ENCODE peak calls at places on chromosomes 7 and 10, in six cellular contexts. R, A, D, Z, N and V are unnamed samples. For H3K79me2, the result is how much of the 10 kb centered on the place peaks cover.

GRCh38 chr7:80183900-80184685 is 49.5 kb downstream of the GNAI1 start:
- DNase-seq in R (no peak), A (no peak), D (no peak), Z (no peak), N (peak), V (no peak)

GRCh38 chr7:75951506-75951905 is 36.6 kb downstream of the POR start:
- DNase-seq in R (peak), A (no peak), D (no peak), Z (no peak), N (peak), V (no peak)

GRCh38 chr7:41816111-41816510 is 113.2 kb upstream of the INHBA start:
- DNase-seq in R (no peak), A (peak), D (no peak), Z (no peak), N (no peak), V (no peak)

GRCh38 chr10:49783645-49784044 is 21.5 kb upstream of the OGDHL start:
- DNase-seq in R (no peak), A (peak), D (peak), Z (no peak), N (no peak), V (no peak)

GRCh38 chr10:90130321-90131086 is 429.1 kb downstream of the KIF20B start:
- DNase-seq in R (no peak), A (no peak), D (no peak), Z (no peak), N (no peak), V (no peak)

GRCh38 chr7:24313777-24314176 is 29.8 kb downstream of the NPY start:
- DNase-seq in R (no peak), A (no peak), D (no peak), Z (no peak), N (no peak), V (no peak)

GRCh38 chr10:111103196-111103595 is 26.4 kb downstream of the ADRA2A start:
- DNase-seq in R (no peak), A (no peak), D (no peak), Z (no peak), N (no peak), V (no peak)

GRCh38 chr10:84469470-84469869 is 141.1 kb downstream of the CCSER2 start:
- DNase-seq in R (no peak), A (no peak), D (no peak), Z (no peak), N (no peak), V (no peak)

GRCh38 chr7:134327896-134328295 is 11.2 kb upstream of the SLC35B4 start:
- DNase-seq in R (peak), A (peak), D (peak), Z (peak), N (peak), V (peak)

GRCh38 chr7:44658979-44659378 is 52.6 kb downstream of the OGDH start:
- DNase-seq in R (no peak), A (no peak), D (no peak), Z (no peak), N (no peak), V (no peak)

GRCh38 chr10:91901784-91902677 is 7.3 kb downstream of the FGFBP3 start:
- DNase-seq in R (peak), A (no peak), D (no peak), Z (no peak), N (peak), V (no peak)

GRCh38 chr10:116005301-116005700 is 267.7 kb downstream of the GFRA1 start:
- DNase-seq in R (no peak), A (no peak), D (no peak), Z (no peak), N (no peak), V (no peak)

GRCh38 chr7:43311694-43312093 is 199.2 kb downstream of the HECW1 start:
- DNase-seq in R (no peak), A (no peak), D (no peak), Z (no peak), N (no peak), V (no peak)

GRCh38 chr10:81820418-81820817 is 54.6 kb upstream of the NRG3 start:
- DNase-seq in R (no peak), A (no peak), D (peak), Z (no peak), N (no peak), V (no peak)

GRCh38 chr7:108839091-108839490 is 269.4 kb downstream of the DNAJB9 start:
- DNase-seq in R (no peak), A (no peak), D (no peak), Z (no peak), N (peak), V (no peak)

GRCh38 chr7:194996-195829 is 2.8 kb downstream of the FAM20C start:
- DNase-seq in R (no peak), A (no peak), D (no peak), Z (no peak), N (peak), V (no peak)

GRCh38 chr7:41709621-41710020 is 6.7 kb upstream of the INHBA start:
- DNase-seq in R (no peak), A (no peak), D (no peak), Z (no peak), N (peak), V (no peak)

GRCh38 chr7:43232376-43232775 is 119.9 kb downstream of the HECW1 start:
- DNase-seq in R (no peak), A (no peak), D (no peak), Z (no peak), N (peak), V (no peak)

GRCh38 chr7:125423444-125424155 is 494.0 kb upstream of the POT1 start:
- DNase-seq in R (no peak), A (no peak), D (no peak), Z (no peak), N (peak), V (no peak)

GRCh38 chr10:132867801-132868644 is 74.3 kb downstream of the CFAP46 start:
- DNase-seq in R (no peak), A (no peak), D (no peak), Z (peak), N (no peak), V (no peak)

GRCh38 chr10:21084700-21085099 is 187.6 kb upstream of the NEBL start:
- DNase-seq in R (no peak), A (no peak), D (no peak), Z (no peak), N (no peak), V (peak)

GRCh38 chr10:47402681-47403301 is 18.7 kb upstream of the ZNF488 start:
- DNase-seq in R (peak), A (no peak), D (peak), Z (peak), N (peak), V (no peak)

GRCh38 chr10:34305189-34305588 is 509.9 kb downstream of the PARD3 start:
- DNase-seq in R (peak), A (no peak), D (peak), Z (peak), N (no peak), V (peak)

GRCh38 chr10:102135956-102136526 is 3.2 kb downstream of the PPRC1 start:
- DNase-seq in R (no peak), A (no peak), D (no peak), Z (no peak), N (no peak), V (no peak)

GRCh38 chr7:74272305-74273038 is 16.7 kb upstream of the CLIP2 start:
- DNase-seq in R (peak), A (no peak), D (no peak), Z (peak), N (peak), V (peak)

GRCh38 chr10:113858541-113858940 is 4.1 kb downstream of the NHLRC2 start:
- DNase-seq in R (no peak), A (no peak), D (no peak), Z (no peak), N (no peak), V (no peak)

GRCh38 chr10:68696018-68696417 is 25.0 kb upstream of the CCAR1 start:
- DNase-seq in R (no peak), A (no peak), D (no peak), Z (no peak), N (no peak), V (no peak)

GRCh38 chr10:125120046-125120710 is 40.2 kb downstream of the CTBP2 start:
- DNase-seq in R (no peak), A (no peak), D (no peak), Z (no peak), N (peak), V (no peak)

GRCh38 chr7:134787720-134788119 is 8.3 kb downstream of the CALD1 start:
- DNase-seq in R (no peak), A (no peak), D (no peak), Z (no peak), N (no peak), V (no peak)

GRCh38 chr7:106092204-106092603 is 19.9 kb downstream of the SYPL1 start:
- DNase-seq in R (no peak), A (no peak), D (no peak), Z (no peak), N (no peak), V (no peak)

GRCh38 chr10:131049051-131049450 is 262.5 kb downstream of the TCERG1L start:
- DNase-seq in R (no peak), A (no peak), D (peak), Z (peak), N (no peak), V (no peak)

GRCh38 chr7:92961966-92962365 is 125.6 kb upstream of the CDK6 start:
- DNase-seq in R (no peak), A (no peak), D (no peak), Z (no peak), N (no peak), V (no peak)

GRCh38 chr10:22335204-22335956 is 9.9 kb upstream of the SPAG6 start:
- DNase-seq in R (no peak), A (no peak), D (peak), Z (peak), N (peak), V (no peak)
- TF ChIP-seq CTCF in R (no peak), A (no peak), D (peak), Z (no peak), N (no peak), V (no peak)

GRCh38 chr7:55535637-55536016 is 36.7 kb downstream of the VOPP1 start:
- DNase-seq in R (no peak), A (no peak), D (no peak), Z (no peak), N (no peak), V (no peak)

GRCh38 chr7:55534916-55535636 is 37.2 kb downstream of the VOPP1 start:
- DNase-seq in R (no peak), A (peak), D (no peak), Z (no peak), N (no peak), V (peak)

GRCh38 chr7:55533729-55534080 is 38.6 kb downstream of the VOPP1 start:
- DNase-seq in R (no peak), A (no peak), D (no peak), Z (no peak), N (no peak), V (no peak)

GRCh38 chr7:55533050-55533728 is 39.1 kb downstream of the VOPP1 start:
- DNase-seq in R (no peak), A (peak), D (no peak), Z (no peak), N (no peak), V (peak)

DNA sequence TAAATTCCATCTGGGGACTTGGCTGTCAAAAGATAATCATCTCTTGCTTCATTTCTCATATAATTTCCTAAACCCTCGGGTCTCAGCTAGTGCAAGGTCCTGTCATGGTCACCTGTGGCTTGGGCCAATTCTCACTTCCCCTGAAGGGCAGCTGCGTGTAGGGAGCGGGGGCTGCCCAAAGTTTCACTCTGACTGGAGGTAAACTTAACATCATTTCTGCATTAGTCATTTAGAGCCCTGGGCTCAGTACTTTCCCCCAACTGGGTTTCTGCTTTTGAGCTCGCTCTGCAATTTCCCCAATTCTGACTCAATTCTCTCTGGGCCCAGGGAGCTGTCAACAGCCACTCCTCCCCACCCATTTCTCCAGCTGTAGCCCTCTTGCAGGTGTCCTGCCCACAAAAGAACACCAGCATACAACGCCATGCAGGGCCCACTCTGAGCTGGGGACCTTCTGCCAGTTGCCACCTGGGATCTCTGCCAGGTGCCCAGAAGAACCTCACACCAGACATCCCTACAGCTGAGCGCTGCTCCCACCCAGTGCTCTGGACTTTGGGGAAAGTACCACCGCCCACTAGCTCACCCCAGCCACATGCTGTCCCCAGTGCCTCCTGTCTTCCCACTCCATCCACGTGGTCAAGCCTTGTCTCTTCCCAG is 37.9 kb downstream of the VOPP1 start:
- DNase-seq in R (peak), A (peak), D (no peak), Z (no peak), N (peak), V (peak)
- H3K79me2 ChIP-seq in R (half or more), A (half or more), D (half or more), Z (under half), N (under half), V (half or more)

DNA sequence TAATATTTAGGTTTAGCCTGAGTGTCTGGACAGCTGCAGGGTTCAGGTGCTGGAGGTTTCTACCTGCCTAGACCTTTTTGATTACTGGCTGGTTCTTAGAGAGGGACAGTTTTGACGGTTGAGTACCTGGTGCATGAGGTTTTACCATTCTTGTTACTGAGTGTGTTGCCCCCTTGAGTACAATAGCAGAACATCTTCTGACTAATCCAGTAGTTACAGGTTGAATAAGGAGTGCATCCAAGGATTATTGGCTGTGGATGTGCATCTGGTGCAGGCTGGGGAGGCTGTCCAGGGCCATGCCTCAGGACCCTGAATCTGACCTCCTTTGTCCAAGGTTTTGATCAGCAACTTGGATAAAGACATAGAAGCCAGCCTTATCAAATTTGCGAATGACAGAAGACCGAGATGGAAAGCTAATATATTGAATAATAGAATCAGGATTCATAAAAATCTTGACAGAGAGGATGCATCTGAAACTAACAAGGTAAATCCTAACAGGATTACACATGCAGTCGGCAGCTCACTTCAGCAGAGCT is 23.1 kb downstream of the PLPP4 start:
- DNase-seq in R (no peak), A (no peak), D (no peak), Z (peak), N (no peak), V (no peak)
- TF ChIP-seq CTCF in R (no peak), A (no peak), D (peak), Z (peak), N (no peak), V (peak)

GRCh38 chr10:24707445-24707844 is 16.2 kb downstream of the ARHGAP21 start:
- DNase-seq in R (no peak), A (no peak), D (no peak), Z (no peak), N (no peak), V (no peak)
- H3K79me2 ChIP-seq in R (half or more), A (half or more), D (half or more), Z (under half), N (half or more), V (under half)

DNA sequence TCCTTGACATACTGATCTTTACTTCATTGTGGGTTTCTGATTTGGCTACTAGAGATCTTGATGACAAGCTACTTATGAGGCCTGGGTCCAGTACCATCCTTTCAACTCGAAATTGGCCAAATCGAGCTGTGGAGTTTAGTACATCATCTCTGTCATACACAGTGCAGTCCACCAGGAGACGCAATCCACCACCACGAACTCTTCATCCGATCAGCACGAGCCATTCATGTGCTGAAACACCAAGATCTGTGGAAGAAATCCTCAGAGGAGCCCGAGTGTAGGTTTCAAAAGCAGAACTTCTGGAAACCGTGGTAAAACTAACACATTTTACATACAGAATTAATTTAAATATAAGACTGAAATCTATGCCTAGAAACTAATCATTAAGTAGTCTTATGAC is 14.2 kb downstream of the DNAJC9 start:
- DNase-seq in R (no peak), A (no peak), D (peak), Z (peak), N (no peak), V (no peak)
- TF ChIP-seq CTCF in R (no peak), A (peak), D (peak), Z (peak), N (no peak), V (peak)

DNA sequence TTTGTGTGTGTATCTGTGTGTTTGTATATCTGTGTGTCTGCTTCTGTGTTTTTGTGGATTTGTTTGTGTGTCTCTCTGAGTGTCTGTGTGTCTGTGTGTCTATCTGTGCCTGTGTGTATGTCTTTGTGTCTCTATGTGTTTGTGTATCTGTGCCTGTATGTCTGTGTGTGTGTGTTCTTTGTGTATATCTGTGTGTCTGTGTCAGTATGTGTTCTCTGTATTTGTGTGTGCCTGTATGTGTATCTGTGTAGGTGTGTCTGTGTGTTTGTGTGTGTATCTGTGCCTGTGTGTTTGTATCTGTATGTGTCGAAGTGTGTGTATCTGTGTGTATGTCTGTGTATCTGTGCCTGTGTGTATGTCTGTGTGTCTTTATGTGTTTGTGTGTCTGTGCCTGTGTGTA is 118.2 kb downstream of the SH2D4B start:
- DNase-seq in R (no peak), A (no peak), D (no peak), Z (no peak), N (no peak), V (no peak)
- H3K79me2 ChIP-seq in R (under half), A (under half), D (under half), Z (under half), N (under half), V (under half)

DNA sequence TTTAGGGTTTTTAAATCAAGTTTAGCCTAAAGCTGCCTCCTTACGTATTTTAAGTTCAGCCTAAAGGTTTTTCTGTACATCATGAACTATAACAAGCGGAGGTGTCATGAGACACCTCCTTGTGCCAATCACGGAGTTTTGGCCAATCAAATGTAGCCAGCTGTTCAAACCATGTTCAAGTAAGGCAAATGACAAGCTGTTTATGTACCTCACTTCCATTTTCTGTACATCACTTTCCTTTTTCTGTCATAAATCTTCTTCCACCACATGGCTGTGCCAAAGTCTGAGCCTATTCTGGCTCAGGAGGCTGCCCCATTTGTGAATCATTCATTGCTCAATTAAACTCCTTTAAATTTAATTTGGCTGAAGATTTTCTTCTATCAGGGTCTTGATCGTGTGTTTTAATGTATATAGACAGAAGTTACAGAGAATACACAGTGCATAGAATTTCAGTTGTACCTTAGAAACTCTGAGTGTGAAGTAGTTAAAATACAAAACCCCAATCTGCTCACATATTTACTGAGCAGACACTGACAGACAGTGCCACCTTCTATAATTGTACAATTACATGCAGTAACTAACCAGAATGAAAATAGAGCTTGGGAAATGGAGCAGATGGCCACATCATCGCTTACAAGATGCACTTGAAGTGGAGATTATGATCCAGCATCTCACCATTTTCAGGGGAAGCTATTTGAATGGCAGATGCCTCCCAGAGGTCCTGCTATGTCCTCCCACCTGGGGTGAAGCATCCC is 76.9 kb upstream of the LANCL2 start:
- DNase-seq in R (no peak), A (no peak), D (no peak), Z (no peak), N (peak), V (no peak)
- TF ChIP-seq CTCF in R (no peak), A (no peak), D (no peak), Z (no peak), N (no peak), V (no peak)

GRCh38 chr10:79089579-79090110 is 20.9 kb downstream of the ZMIZ1 start:
- DNase-seq in R (no peak), A (no peak), D (no peak), Z (no peak), N (no peak), V (no peak)
- H3K79me2 ChIP-seq in R (half or more), A (half or more), D (half or more), Z (under half), N (half or more), V (under half)

GRCh38 chr7:151087247-151088018 is 1.2 kb downstream of the AGAP3 start:
- DNase-seq in R (peak), A (no peak), D (peak), Z (no peak), N (peak), V (no peak)
- TF ChIP-seq CTCF in R (peak), A (no peak), D (peak), Z (peak), N (peak), V (no peak)